ENCODE peak calls at places on chromosomes 7 and 10, in six cellular contexts. B, Y, V, W, L and M are unnamed samples.
A peak's percentile ranks its signal among the peaks of the same experiment; 100 is the strongest.

GRCh38 chr7:137421389-137421788 is 77.9 kb upstream of the PTN start:
- DNase-seq in B (no peak), Y (no peak), V (no peak), W (peak; percentile 37), L (peak; percentile 79), M (no peak)

GRCh38 chr7:2256306-2257045 is 14.4 kb downstream of the NUDT1 start:
- DNase-seq in B (no peak), Y (no peak), V (no peak), W (no peak), L (no peak), M (no peak)

GRCh38 chr7:157058701-157059100 is 48.2 kb upstream of the MNX1 start:
- DNase-seq in B (no peak), Y (no peak), V (no peak), W (no peak), L (no peak), M (no peak)

GRCh38 chr7:158027646-158028045 is 560.0 kb downstream of the PTPRN2 start:
- DNase-seq in B (no peak), Y (no peak), V (no peak), W (no peak), L (no peak), M (no peak)

GRCh38 chr10:49056356-49056755 is 59.0 kb downstream of the VSTM4 start:
- DNase-seq in B (no peak), Y (no peak), V (no peak), W (peak; percentile 12), L (peak; percentile 14), M (no peak)

GRCh38 chr7:12102527-12102926 is 108.6 kb upstream of the TMEM106B start:
- DNase-seq in B (no peak), Y (no peak), V (no peak), W (no peak), L (no peak), M (no peak)

GRCh38 chr10:23358357-23358756 is 13.8 kb upstream of the C10orf67 start:
- DNase-seq in B (no peak), Y (no peak), V (no peak), W (no peak), L (peak; percentile 24), M (no peak)

GRCh38 chr10:110574420-110574819 is 6.9 kb downstream of the SMC3 start:
- DNase-seq in B (no peak), Y (no peak), V (no peak), W (peak; percentile 8), L (no peak), M (no peak)

GRCh38 chr7:158274996-158275395 is 312.6 kb downstream of the PTPRN2 start:
- DNase-seq in B (no peak), Y (no peak), V (no peak), W (no peak), L (no peak), M (no peak)

GRCh38 chr7:107691713-107692112 is 31.1 kb downstream of the SLC26A4 start:
- DNase-seq in B (no peak), Y (peak; percentile 26), V (no peak), W (peak; percentile 76), L (peak; percentile 34), M (no peak)

DNA sequence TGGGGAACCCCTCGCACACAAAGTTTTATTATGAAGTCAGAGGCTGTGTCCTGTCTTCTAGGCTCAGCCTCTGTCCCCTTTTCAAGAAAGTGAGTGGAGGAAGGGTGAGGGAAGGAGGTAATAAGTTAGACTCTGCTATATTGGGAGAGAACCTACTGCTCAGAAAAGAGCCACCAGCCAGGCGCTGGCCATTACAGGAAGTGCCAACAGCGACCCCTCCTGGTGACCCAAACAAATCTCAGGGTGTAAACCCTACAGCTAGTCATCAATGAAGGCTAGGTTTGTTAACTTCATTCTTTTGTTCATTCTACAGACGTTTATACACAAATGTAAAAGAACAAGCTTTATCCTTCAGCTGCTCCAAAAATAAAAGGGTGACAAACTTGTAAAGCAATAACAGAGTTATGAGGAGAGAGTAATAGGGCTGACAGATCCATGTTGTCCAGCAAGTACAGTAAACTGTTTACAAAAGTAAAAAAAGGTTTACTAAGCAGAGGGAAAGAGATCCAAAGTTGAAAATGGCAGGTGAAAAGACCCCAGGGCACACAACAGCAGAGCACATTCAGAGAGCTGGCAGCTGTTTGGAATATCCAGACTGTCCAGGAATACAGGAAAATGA is 82.7 kb downstream of the FAM204A start:
- DNase-seq in B (peak; percentile 28), Y (no peak), V (no peak), W (no peak), L (peak; percentile 6), M (peak; percentile 32)
- TF ChIP-seq CTCF in B (peak; percentile 48), Y (peak; percentile 48), V (no peak), W (peak; percentile 43), L (peak; percentile 47), M (peak; percentile 43)

GRCh38 chr7:98848918-98849317 is 20.9 kb downstream of the TMEM130 start:
- DNase-seq in B (no peak), Y (no peak), V (no peak), W (no peak), L (no peak), M (no peak)
- TF ChIP-seq CTCF in B (no peak), Y (no peak), V (no peak), W (no peak), L (no peak), M (no peak)

DNA sequence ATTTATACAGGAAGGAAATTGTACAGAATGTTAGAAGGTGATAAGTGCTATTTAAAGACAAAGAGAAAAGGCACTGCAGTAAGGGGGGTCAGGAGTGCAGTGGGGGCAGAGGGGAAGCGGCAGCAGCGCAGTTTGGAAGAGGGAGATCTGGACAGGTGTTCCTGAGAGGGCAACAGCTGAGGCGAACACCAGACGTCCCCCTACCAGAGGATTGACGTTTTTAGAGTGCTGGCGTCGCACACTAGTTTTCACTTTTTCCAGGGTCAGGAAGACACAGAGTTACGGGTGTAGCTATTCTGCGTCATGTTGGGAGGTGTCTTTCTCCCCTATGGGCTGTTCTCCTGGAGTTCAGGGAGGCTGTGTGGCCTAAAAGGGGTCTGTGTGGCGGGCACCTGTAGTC is 17.0 kb upstream of the EIF5AL1 start:
- DNase-seq in B (no peak), Y (no peak), V (no peak), W (no peak), L (no peak), M (no peak)
- TF ChIP-seq CTCF in B (no peak), Y (no peak), V (no peak), W (no peak), L (no peak), M (no peak)

DNA sequence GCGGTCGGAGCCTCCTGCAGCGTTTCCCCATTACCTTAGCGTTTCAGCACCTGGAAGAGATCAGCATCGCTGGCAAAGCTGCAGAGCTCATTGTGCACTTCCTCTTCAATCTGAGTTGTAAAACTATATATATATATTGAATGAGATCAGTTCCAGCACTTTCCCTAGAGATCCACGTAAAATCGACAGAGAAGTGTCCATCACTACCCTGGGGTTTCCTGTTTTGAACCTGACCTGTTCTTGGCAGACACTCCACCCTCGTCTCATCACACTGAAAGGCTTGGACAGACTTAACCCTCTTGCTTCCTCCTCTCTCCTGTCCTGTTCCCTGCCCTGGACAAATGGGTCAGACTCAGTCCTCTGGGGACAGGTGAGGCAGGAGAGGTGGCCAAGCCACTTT is 83.6 kb upstream of the KDM7A start:
- DNase-seq in B (peak; percentile 50), Y (no peak), V (no peak), W (no peak), L (no peak), M (no peak)
- TF ChIP-seq CTCF in B (no peak), Y (no peak), V (no peak), W (no peak), L (no peak), M (no peak)

GRCh38 chr7:31192996-31193395 is 140.9 kb downstream of the ADCYAP1R1 start:
- DNase-seq in B (peak; percentile 37), Y (peak; percentile 38), V (no peak), W (peak; percentile 38), L (peak; percentile 16), M (peak; percentile 32)
- TF ChIP-seq CTCF in B (peak; percentile 40), Y (peak; percentile 82), V (peak; percentile 42), W (peak; percentile 77), L (peak; percentile 50), M (peak; percentile 45)

GRCh38 chr10:5685764-5686240 is 1.2 kb downstream of the TASOR2 start:
- DNase-seq in B (no peak), Y (no peak), V (no peak), W (peak; percentile 29), L (peak; percentile 24), M (no peak)
- TF ChIP-seq CTCF in B (peak; percentile 3), Y (no peak), V (no peak), W (no peak), L (no peak), M (peak; percentile 3)

GRCh38 chr7:155459133-155459866 is 1.4 kb downstream of the EN2 start:
- DNase-seq in B (no peak), Y (no peak), V (no peak), W (no peak), L (no peak), M (no peak)
- TF ChIP-seq CTCF in B (no peak), Y (no peak), V (no peak), W (no peak), L (no peak), M (no peak)

GRCh38 chr7:17009007-17009719 is 127.4 kb upstream of the AGR3 start:
- DNase-seq in B (no peak), Y (no peak), V (no peak), W (peak; percentile 20), L (peak; percentile 45), M (no peak)
- TF ChIP-seq CTCF in B (peak; percentile 21), Y (peak; percentile 55), V (no peak), W (peak; percentile 31), L (peak; percentile 42), M (peak; percentile 30)

GRCh38 chr7:20745716-20746115 is 41.0 kb downstream of the SP8 start:
- DNase-seq in B (no peak), Y (no peak), V (no peak), W (no peak), L (no peak), M (no peak)

GRCh38 chr7:20748853-20749252 is 37.8 kb downstream of the SP8 start:
- DNase-seq in B (no peak), Y (no peak), V (no peak), W (no peak), L (no peak), M (no peak)

GRCh38 chr7:20742913-20743312 is 43.8 kb downstream of the SP8 start:
- DNase-seq in B (no peak), Y (no peak), V (no peak), W (no peak), L (no peak), M (no peak)

GRCh38 chr7:20741801-20742200 is 44.9 kb downstream of the SP8 start:
- DNase-seq in B (no peak), Y (no peak), V (no peak), W (no peak), L (no peak), M (no peak)

DNA sequence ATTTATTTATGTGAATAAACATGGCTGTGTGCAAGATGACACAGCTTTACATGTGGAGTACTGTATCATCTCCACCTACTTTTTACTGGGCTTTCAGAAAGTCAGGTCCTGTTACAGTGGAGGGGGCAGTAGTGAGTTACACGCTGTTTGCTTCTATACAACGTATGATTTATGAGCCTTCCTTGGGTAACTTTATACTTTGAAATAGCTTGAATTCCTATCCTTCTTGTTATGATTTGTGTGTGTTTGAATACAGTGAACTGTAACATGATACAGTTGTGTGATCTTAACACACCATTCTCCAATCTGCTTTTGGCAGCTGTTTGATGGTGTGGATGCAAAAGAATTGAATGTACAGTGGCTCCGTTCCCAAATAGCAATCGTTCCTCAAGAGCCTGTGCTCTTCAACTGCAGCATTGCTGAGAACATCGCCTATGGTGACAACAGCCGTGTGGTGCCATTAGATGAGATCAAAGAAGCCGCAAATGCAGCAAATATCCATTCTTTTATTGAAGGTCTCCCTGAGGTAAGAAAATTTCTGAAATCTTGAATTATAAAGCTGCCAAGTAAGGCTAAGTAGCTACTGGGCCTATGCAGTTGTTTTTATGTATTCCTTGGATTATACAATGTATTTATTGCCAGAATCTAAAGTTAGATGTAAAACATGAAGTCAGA is 41.6 kb downstream of the SP8 start:
- DNase-seq in B (no peak), Y (no peak), V (no peak), W (peak; percentile 39), L (no peak), M (no peak)
- TF ChIP-seq CTCF in B (no peak), Y (no peak), V (no peak), W (no peak), L (no peak), M (no peak)